ENCODE peak calls at places on chromosomes 12 and 14, in six cellular contexts. One of them, this sample, is unnamed.

GRCh38 chr14:89956294-89957009 is 725 bp downstream of the TDP1 start:
- DNase-seq in SK-N-SH: no peak
- DNase-seq in IMR-90: peak; percentile 94
- DNase-seq in right cardiac atrium: peak; percentile 58
- DNase-seq in H1: no peak
- DNase-seq in thoracic aorta: peak; percentile 74
- DNase-seq in this sample: peak; percentile 47

GRCh38 chr12:54294152-54294913 is 6.5 kb downstream of the NFE2 start:
- DNase-seq in SK-N-SH: peak; percentile 71
- DNase-seq in IMR-90: no peak
- DNase-seq in right cardiac atrium: peak; percentile 40
- DNase-seq in H1: no peak
- DNase-seq in thoracic aorta: no peak
- DNase-seq in this sample: peak; percentile 63

GRCh38 chr12:41903014-41903702 is 241.5 kb downstream of the GXYLT1 start:
- DNase-seq in SK-N-SH: no peak
- DNase-seq in IMR-90: no peak
- DNase-seq in right cardiac atrium: no peak
- DNase-seq in H1: no peak
- DNase-seq in thoracic aorta: no peak
- DNase-seq in this sample: no peak

GRCh38 chr12:19506497-19506896 is 67.2 kb downstream of the AEBP2 start:
- DNase-seq in SK-N-SH: no peak
- DNase-seq in IMR-90: no peak
- DNase-seq in right cardiac atrium: no peak
- DNase-seq in H1: no peak
- DNase-seq in thoracic aorta: no peak
- DNase-seq in this sample: no peak

GRCh38 chr14:89598548-89599186 is 181.6 kb upstream of the FOXN3 start:
- DNase-seq in SK-N-SH: no peak
- DNase-seq in IMR-90: peak; percentile 38
- DNase-seq in right cardiac atrium: no peak
- DNase-seq in H1: no peak
- DNase-seq in thoracic aorta: no peak
- DNase-seq in this sample: no peak

GRCh38 chr14:92704036-92704804 is 44.2 kb downstream of the LGMN start:
- DNase-seq in SK-N-SH: no peak
- DNase-seq in IMR-90: no peak
- DNase-seq in right cardiac atrium: no peak
- DNase-seq in H1: no peak
- DNase-seq in thoracic aorta: no peak
- DNase-seq in this sample: no peak

GRCh38 chr14:24514209-24514608 is 6.1 kb upstream of the CMA1 start:
- DNase-seq in SK-N-SH: no peak
- DNase-seq in IMR-90: no peak
- DNase-seq in right cardiac atrium: no peak
- DNase-seq in H1: no peak
- DNase-seq in thoracic aorta: no peak
- DNase-seq in this sample: no peak

GRCh38 chr12:24728366-24728765 is 220.5 kb downstream of the BCAT1 start:
- DNase-seq in SK-N-SH: peak; percentile 30
- DNase-seq in IMR-90: peak; percentile 55
- DNase-seq in right cardiac atrium: no peak
- DNase-seq in H1: no peak
- DNase-seq in thoracic aorta: no peak
- DNase-seq in this sample: no peak

GRCh38 chr14:65243766-65244442 is 141.6 kb upstream of the MAX start:
- DNase-seq in SK-N-SH: no peak
- DNase-seq in IMR-90: peak; percentile 36
- DNase-seq in right cardiac atrium: no peak
- DNase-seq in H1: no peak
- DNase-seq in thoracic aorta: no peak
- DNase-seq in this sample: no peak

GRCh38 chr14:90599748-90600507 is 203.1 kb downstream of the CALM1 start:
- DNase-seq in SK-N-SH: no peak
- DNase-seq in IMR-90: peak; percentile 46
- DNase-seq in right cardiac atrium: no peak
- DNase-seq in H1: no peak
- DNase-seq in thoracic aorta: no peak
- DNase-seq in this sample: no peak

GRCh38 chr14:51236314-51236713 is 3.7 kb upstream of the TMX1 start:
- DNase-seq in SK-N-SH: no peak
- DNase-seq in IMR-90: peak; percentile 47
- DNase-seq in right cardiac atrium: no peak
- DNase-seq in H1: no peak
- DNase-seq in thoracic aorta: no peak
- DNase-seq in this sample: no peak

GRCh38 chr12:99722690-99723486 is 75.3 kb downstream of the GARIN6 start:
- DNase-seq in SK-N-SH: no peak
- DNase-seq in IMR-90: no peak
- DNase-seq in right cardiac atrium: no peak
- DNase-seq in H1: peak; percentile 39
- DNase-seq in thoracic aorta: no peak
- DNase-seq in this sample: peak; percentile 3

GRCh38 chr12:132247718-132248438 is 81.5 kb downstream of the GALNT9 start:
- DNase-seq in SK-N-SH: no peak
- DNase-seq in IMR-90: no peak
- DNase-seq in right cardiac atrium: no peak
- DNase-seq in H1: no peak
- DNase-seq in thoracic aorta: no peak
- DNase-seq in this sample: no peak

GRCh38 chr12:49872381-49872780 is 29.5 kb upstream of the BCDIN3D start:
- DNase-seq in SK-N-SH: no peak
- DNase-seq in IMR-90: no peak
- DNase-seq in right cardiac atrium: no peak
- DNase-seq in H1: no peak
- DNase-seq in thoracic aorta: no peak
- DNase-seq in this sample: no peak

GRCh38 chr14:24171422-24172260 is at the start of gene REC8:
- DNase-seq in SK-N-SH: peak; percentile 97
- DNase-seq in IMR-90: no peak
- DNase-seq in right cardiac atrium: peak; percentile 77
- DNase-seq in H1: peak; percentile 97
- DNase-seq in thoracic aorta: peak; percentile 38
- DNase-seq in this sample: peak; percentile 94

GRCh38 chr14:94021416-94022157 is 4.6 kb upstream of the OTUB2 start:
- DNase-seq in SK-N-SH: no peak
- DNase-seq in IMR-90: no peak
- DNase-seq in right cardiac atrium: no peak
- DNase-seq in H1: no peak
- DNase-seq in thoracic aorta: no peak
- DNase-seq in this sample: no peak

GRCh38 chr12:124100572-124101178 is 127.7 kb downstream of the ZNF664 start:
- DNase-seq in SK-N-SH: no peak
- DNase-seq in IMR-90: no peak
- DNase-seq in right cardiac atrium: no peak
- DNase-seq in H1: no peak
- DNase-seq in thoracic aorta: no peak
- DNase-seq in this sample: no peak

GRCh38 chr14:72603639-72604038 is 290.3 kb downstream of the DPF3 start:
- DNase-seq in SK-N-SH: no peak
- DNase-seq in IMR-90: no peak
- DNase-seq in right cardiac atrium: no peak
- DNase-seq in H1: no peak
- DNase-seq in thoracic aorta: no peak
- DNase-seq in this sample: no peak

GRCh38 chr12:63400746-63401145 is 249.7 kb upstream of the AVPR1A start:
- DNase-seq in SK-N-SH: no peak
- DNase-seq in IMR-90: peak; percentile 24
- DNase-seq in right cardiac atrium: no peak
- DNase-seq in H1: no peak
- DNase-seq in thoracic aorta: no peak
- DNase-seq in this sample: peak; percentile 24

GRCh38 chr12:15712823-15713663 is 76.1 kb downstream of the EPS8 start:
- DNase-seq in SK-N-SH: no peak
- DNase-seq in IMR-90: no peak
- DNase-seq in right cardiac atrium: peak; percentile 62
- DNase-seq in H1: no peak
- DNase-seq in thoracic aorta: no peak
- DNase-seq in this sample: no peak

GRCh38 chr14:87888136-87888999 is 104.6 kb downstream of the GALC start:
- DNase-seq in SK-N-SH: peak; percentile 12
- DNase-seq in IMR-90: no peak
- DNase-seq in right cardiac atrium: peak; percentile 42
- DNase-seq in H1: peak; percentile 39
- DNase-seq in thoracic aorta: no peak
- DNase-seq in this sample: peak; percentile 54

GRCh38 chr12:43550831-43551270 is 1.2 kb downstream of the ADAMTS20 start:
- DNase-seq in SK-N-SH: peak; percentile 23
- DNase-seq in IMR-90: no peak
- DNase-seq in right cardiac atrium: no peak
- DNase-seq in H1: no peak
- DNase-seq in thoracic aorta: no peak
- DNase-seq in this sample: no peak

GRCh38 chr12:62075860-62076259 is 184.3 kb upstream of the USP15 start:
- DNase-seq in SK-N-SH: no peak
- DNase-seq in IMR-90: no peak
- DNase-seq in right cardiac atrium: no peak
- DNase-seq in H1: no peak
- DNase-seq in thoracic aorta: no peak
- DNase-seq in this sample: no peak

GRCh38 chr12:58458093-58458492 is 462.2 kb downstream of the LRIG3 start:
- DNase-seq in SK-N-SH: no peak
- DNase-seq in IMR-90: peak; percentile 39
- DNase-seq in right cardiac atrium: no peak
- DNase-seq in H1: no peak
- DNase-seq in thoracic aorta: no peak
- DNase-seq in this sample: no peak

DNA sequence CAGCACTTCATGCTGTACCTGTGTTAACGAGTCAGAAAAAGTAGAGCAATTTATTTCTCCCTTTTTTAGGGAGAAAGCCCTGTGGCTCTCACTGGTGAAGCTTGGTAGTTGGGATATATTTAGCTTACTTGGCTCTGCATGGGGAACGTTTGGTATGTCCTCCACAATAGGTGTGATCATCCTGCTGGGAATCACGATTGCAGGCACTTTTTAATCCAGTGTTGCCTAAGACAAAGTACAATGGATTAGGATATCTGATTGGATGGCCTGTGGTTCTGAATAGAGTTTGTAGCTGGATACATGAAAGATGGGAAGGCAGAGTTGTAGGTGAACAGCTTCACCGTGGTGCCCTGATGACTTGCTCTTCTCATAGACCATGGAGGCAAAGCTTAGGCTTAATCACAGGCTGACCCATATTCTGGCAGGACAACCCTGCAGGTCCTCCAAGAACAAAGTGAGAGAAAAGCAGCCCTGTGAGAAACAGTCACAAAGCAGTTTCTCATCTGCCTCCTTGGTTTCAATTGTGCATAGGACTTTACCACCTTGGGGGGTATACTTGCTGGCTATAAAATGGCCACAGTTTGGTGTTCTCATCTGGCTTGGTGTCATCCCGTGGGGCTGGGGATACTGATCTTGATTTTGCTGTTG is 7.5 kb downstream of the RESF1 start:
- DNase-seq in SK-N-SH: no peak
- DNase-seq in IMR-90: no peak
- DNase-seq in right cardiac atrium: no peak
- DNase-seq in H1: no peak
- DNase-seq in thoracic aorta: no peak
- DNase-seq in this sample: no peak
- H3K4me3 ChIP-seq in SK-N-SH: no peak overlapping the region
- H3K4me3 ChIP-seq in IMR-90: no peak overlapping the region
- H3K4me3 ChIP-seq in right cardiac atrium: no peak overlapping the region
- H3K4me3 ChIP-seq in H1: no peak overlapping the region
- H3K4me3 ChIP-seq in thoracic aorta: peak overlapping the region; percentile 12
- H3K4me3 ChIP-seq in this sample: no peak overlapping the region

DNA sequence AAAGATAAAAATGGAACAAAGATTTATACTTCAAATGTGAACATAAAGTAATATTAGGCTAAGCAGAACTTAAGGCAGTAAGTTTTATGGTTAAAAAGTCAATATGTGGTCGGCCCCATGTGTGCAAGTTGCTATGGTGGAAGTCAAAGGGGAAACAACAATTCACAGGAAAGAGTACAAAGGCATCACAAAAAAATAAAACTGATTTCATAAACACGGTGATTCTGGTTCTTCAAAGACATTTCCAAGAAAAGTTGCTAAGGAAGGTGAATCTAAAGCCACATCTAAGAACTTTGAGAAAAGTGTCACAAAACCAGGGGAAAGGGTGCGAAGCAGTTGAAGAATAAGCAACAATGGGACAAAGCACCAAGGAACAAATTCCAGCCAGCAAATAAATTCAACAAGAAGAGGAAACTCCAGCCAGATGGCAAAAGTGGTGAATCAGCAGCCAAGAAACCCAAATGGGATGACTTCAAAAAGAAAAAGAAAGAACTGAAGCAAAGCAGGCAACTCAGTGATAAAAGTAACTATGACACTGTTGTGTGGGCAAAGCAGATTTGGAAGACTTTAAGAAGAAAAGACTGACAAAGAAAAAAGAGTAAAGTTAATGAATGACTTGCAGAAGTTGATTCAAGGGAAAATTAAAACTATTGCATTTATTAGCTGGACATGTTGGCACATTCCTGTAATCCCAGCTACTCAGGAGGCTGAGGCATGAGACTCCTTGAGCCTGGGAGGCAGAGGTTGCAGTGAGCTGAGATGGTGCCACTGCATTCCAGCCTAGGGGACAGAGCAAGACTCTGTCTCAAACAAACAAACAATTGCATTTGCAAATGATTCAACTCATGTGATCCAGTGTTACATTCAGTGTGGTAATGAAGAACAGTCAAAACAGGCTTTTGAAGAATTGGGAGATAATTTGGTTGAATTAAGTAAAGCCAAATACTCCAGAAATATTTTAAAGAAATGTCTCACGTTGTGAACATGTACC is 19.5 kb downstream of the PTGDR start:
- DNase-seq in SK-N-SH: no peak
- DNase-seq in IMR-90: peak; percentile 21
- DNase-seq in right cardiac atrium: no peak
- DNase-seq in H1: no peak
- DNase-seq in thoracic aorta: no peak
- DNase-seq in this sample: no peak
- H3K4me3 ChIP-seq in SK-N-SH: no peak overlapping the region
- H3K4me3 ChIP-seq in IMR-90: no peak overlapping the region
- H3K4me3 ChIP-seq in right cardiac atrium: no peak overlapping the region
- H3K4me3 ChIP-seq in H1: no peak overlapping the region
- H3K4me3 ChIP-seq in thoracic aorta: no peak overlapping the region
- H3K4me3 ChIP-seq in this sample: no peak overlapping the region

GRCh38 chr12:89019439-89020120 is 332.7 kb downstream of the DUSP6 start:
- DNase-seq in SK-N-SH: peak; percentile 72
- DNase-seq in IMR-90: peak; percentile 88
- DNase-seq in right cardiac atrium: peak; percentile 65
- DNase-seq in H1: peak; percentile 41
- DNase-seq in thoracic aorta: peak; percentile 33
- DNase-seq in this sample: peak; percentile 80
- H3K4me3 ChIP-seq in SK-N-SH: peak overlapping the region; percentile 58
- H3K4me3 ChIP-seq in IMR-90: peak overlapping the region; percentile 28
- H3K4me3 ChIP-seq in right cardiac atrium: peak overlapping the region; percentile 60
- H3K4me3 ChIP-seq in H1: no peak overlapping the region
- H3K4me3 ChIP-seq in thoracic aorta: peak overlapping the region; percentile 63
- H3K4me3 ChIP-seq in this sample: peak overlapping the region; percentile 31

DNA sequence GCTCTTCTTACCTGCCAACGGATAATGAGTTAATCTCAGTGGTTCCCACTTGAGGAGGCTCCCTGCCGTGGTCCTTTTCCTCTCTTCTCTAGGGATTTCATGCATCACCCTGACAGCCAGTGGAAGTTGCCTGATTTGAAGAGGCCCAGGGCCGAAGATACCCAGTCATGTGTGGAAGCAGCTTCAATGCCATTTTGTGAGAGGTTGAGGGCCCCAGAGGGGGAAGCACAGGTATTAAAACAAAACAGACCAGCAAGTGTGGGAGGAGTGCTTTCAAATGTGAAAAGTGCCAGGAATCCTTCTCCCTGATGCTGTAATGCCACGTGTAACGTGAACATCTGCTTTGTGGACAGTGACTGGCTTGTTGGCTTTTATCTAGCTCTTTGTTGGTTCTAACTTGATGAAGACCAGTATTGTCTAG is 1.5 kb downstream of the TCP11L2 start:
- DNase-seq in SK-N-SH: no peak
- DNase-seq in IMR-90: no peak
- DNase-seq in right cardiac atrium: no peak
- DNase-seq in H1: no peak
- DNase-seq in thoracic aorta: no peak
- DNase-seq in this sample: no peak
- H3K4me3 ChIP-seq in SK-N-SH: peak overlapping the region; percentile 92
- H3K4me3 ChIP-seq in IMR-90: peak overlapping the region; percentile 5
- H3K4me3 ChIP-seq in right cardiac atrium: peak overlapping the region; percentile 71
- H3K4me3 ChIP-seq in H1: no peak overlapping the region
- H3K4me3 ChIP-seq in thoracic aorta: peak overlapping the region; percentile 94
- H3K4me3 ChIP-seq in this sample: no peak overlapping the region